ENCODE peak calls at places on chromosomes 3 and 15, in five cellular contexts. One of them, this sample, is unnamed.
A peak's percentile ranks its signal among the peaks of the same experiment; 100 is the strongest.

GRCh38 chr3:150899141-150899540 is 6.1 kb downstream of the MINDY4B start:
- DNase-seq in K562: no peak
- DNase-seq in ovary: no peak
- DNase-seq in right lobe of liver: no peak
- DNase-seq in body of pancreas: no peak
- DNase-seq in this sample: no peak

GRCh38 chr3:45182915-45183881 is 37.0 kb upstream of the CDCP1 start:
- DNase-seq in K562: peak; percentile 86
- DNase-seq in right lobe of liver: peak; percentile 30
- DNase-seq in body of pancreas: peak; percentile 78
- DNase-seq in ovary: peak; percentile 40
- DNase-seq in this sample: peak; percentile 57

GRCh38 chr15:74964794-74965193 is 8.2 kb upstream of the RPP25 start:
- DNase-seq in K562: no peak
- DNase-seq in right lobe of liver: no peak
- DNase-seq in body of pancreas: peak; percentile 14
- DNase-seq in ovary: no peak
- DNase-seq in this sample: no peak

GRCh38 chr3:32428092-32429068 is 36.7 kb downstream of the CMTM7 start:
- DNase-seq in right lobe of liver: no peak
- DNase-seq in body of pancreas: no peak
- DNase-seq in K562: no peak
- DNase-seq in ovary: no peak
- DNase-seq in this sample: no peak

GRCh38 chr3:96814581-96815567 is at the start of gene EPHA6:
- DNase-seq in ovary: peak; percentile 44
- DNase-seq in right lobe of liver: peak; percentile 14
- DNase-seq in K562: no peak
- DNase-seq in body of pancreas: peak; percentile 15
- DNase-seq in this sample: no peak

GRCh38 chr3:20857636-20858035 is 671.6 kb upstream of the SGO1 start:
- DNase-seq in right lobe of liver: no peak
- DNase-seq in body of pancreas: no peak
- DNase-seq in K562: no peak
- DNase-seq in ovary: no peak
- DNase-seq in this sample: no peak

GRCh38 chr15:27165590-27165989 is 194.6 kb downstream of the GABRG3 start:
- DNase-seq in body of pancreas: no peak
- DNase-seq in K562: no peak
- DNase-seq in ovary: no peak
- DNase-seq in right lobe of liver: no peak
- DNase-seq in this sample: no peak

GRCh38 chr3:124786491-124787241 is 56.4 kb downstream of the UMPS start:
- DNase-seq in ovary: no peak
- DNase-seq in K562: no peak
- DNase-seq in body of pancreas: no peak
- DNase-seq in right lobe of liver: no peak
- DNase-seq in this sample: no peak

GRCh38 chr15:65258863-65259262 is 27.8 kb downstream of the PARP16 start:
- DNase-seq in ovary: no peak
- DNase-seq in right lobe of liver: no peak
- DNase-seq in K562: no peak
- DNase-seq in body of pancreas: no peak
- DNase-seq in this sample: no peak

GRCh38 chr3:182412066-182412465 is 381.2 kb upstream of the ATP11B start:
- DNase-seq in ovary: no peak
- DNase-seq in K562: no peak
- DNase-seq in right lobe of liver: no peak
- DNase-seq in body of pancreas: no peak
- DNase-seq in this sample: no peak

GRCh38 chr3:111715911-111716523 is 120.9 kb upstream of the ZBED2 start:
- DNase-seq in ovary: no peak
- DNase-seq in K562: peak; percentile 26
- DNase-seq in right lobe of liver: peak; percentile 57
- DNase-seq in body of pancreas: peak; percentile 77
- DNase-seq in this sample: no peak

GRCh38 chr15:31467361-31467760 is 140.7 kb downstream of the KLF13 start:
- DNase-seq in ovary: no peak
- DNase-seq in body of pancreas: no peak
- DNase-seq in K562: no peak
- DNase-seq in right lobe of liver: no peak
- DNase-seq in this sample: no peak

GRCh38 chr3:127159547-127159946 is 33.4 kb upstream of the PRR23E start:
- DNase-seq in ovary: peak; percentile 2
- DNase-seq in K562: no peak
- DNase-seq in right lobe of liver: no peak
- DNase-seq in body of pancreas: no peak
- DNase-seq in this sample: no peak

GRCh38 chr3:147816770-147817169 is 407.6 kb downstream of the ZIC1 start:
- DNase-seq in K562: no peak
- DNase-seq in right lobe of liver: peak; percentile 19
- DNase-seq in ovary: no peak
- DNase-seq in body of pancreas: peak; percentile 6
- DNase-seq in this sample: peak; percentile 12

GRCh38 chr3:105899528-105899927 is 30.7 kb upstream of the CBLB start:
- DNase-seq in body of pancreas: no peak
- DNase-seq in K562: no peak
- DNase-seq in ovary: no peak
- DNase-seq in right lobe of liver: no peak
- DNase-seq in this sample: no peak

GRCh38 chr3:31086698-31087097 is 192.2 kb upstream of the GADL1 start:
- DNase-seq in right lobe of liver: no peak
- DNase-seq in K562: no peak
- DNase-seq in ovary: no peak
- DNase-seq in body of pancreas: peak; percentile 22
- DNase-seq in this sample: no peak

GRCh38 chr3:57974796-57975388 is 33.3 kb upstream of the FLNB start:
- DNase-seq in K562: peak; percentile 35
- DNase-seq in ovary: no peak
- DNase-seq in body of pancreas: no peak
- DNase-seq in right lobe of liver: no peak
- DNase-seq in this sample: no peak

DNA sequence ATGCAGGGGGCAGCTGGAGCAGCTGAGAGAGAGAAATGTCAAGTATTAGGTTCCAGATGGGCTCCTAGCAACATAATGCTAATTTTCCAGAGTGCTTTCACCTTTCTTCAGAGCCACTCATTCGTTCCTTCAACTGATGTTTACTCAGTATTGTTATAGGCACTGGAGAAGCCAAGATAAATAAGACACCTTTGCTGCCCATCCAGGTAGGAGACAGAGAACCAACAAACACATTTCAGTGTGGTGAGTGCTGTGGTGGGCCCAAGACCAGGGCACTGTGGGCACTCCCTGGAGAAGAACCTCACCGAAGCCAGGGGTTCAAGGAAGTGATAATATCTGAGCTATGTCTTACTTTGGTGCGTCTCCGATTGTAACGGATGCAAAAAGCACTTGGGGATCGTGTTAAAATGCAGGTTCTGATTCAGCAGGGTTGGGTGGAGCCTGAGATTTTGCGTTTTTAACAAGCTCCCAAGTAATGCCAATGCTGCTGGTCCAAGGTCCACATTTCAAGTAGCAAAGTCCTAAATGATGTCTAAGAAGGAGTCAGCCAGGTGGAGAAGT is 42.0 kb upstream of the PLCL2 start:
- DNase-seq in ovary: no peak
- DNase-seq in K562: no peak
- DNase-seq in right lobe of liver: no peak
- DNase-seq in body of pancreas: no peak
- DNase-seq in this sample: no peak
- H3K4me1 ChIP-seq in ovary: peaks cover 5% of the 10 kb centered on the region
- H3K4me1 ChIP-seq in K562: no peaks in the 10 kb centered on the region
- H3K4me1 ChIP-seq in right lobe of liver: no peaks in the 10 kb centered on the region
- H3K4me1 ChIP-seq in body of pancreas: peaks cover 62% of the 10 kb centered on the region
- H3K4me1 ChIP-seq in this sample: peaks cover 69% of the 10 kb centered on the region

DNA sequence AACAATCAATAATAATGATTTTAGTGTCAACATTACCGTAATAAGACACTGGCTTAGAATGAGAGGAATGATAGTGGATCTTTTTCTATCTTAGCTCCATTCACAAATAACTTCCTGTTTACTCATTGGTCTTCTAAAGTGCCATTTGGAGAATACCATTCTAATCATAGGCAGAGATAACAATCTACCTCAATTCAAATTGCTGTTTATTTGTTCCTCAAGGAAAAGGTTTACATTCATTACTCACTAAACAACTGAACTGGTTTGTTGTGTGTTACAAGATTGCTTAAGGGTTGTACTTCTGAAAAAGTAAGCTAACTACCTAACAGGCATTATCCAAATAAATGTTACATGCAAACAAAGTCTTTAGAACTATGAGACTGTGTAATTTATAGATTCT is 8.1 kb upstream of the PCOLCE2 start:
- DNase-seq in K562: no peak
- DNase-seq in body of pancreas: no peak
- DNase-seq in right lobe of liver: no peak
- DNase-seq in ovary: no peak
- DNase-seq in this sample: no peak
- TF ChIP-seq POLR2A in K562: no peak
- TF ChIP-seq POLR2A in body of pancreas: no peak
- TF ChIP-seq POLR2A in right lobe of liver: no peak
- TF ChIP-seq POLR2A in ovary: no peak
- TF ChIP-seq POLR2A in this sample: no peak

GRCh38 chr3:63967675-63968611 is 55.4 kb downstream of the PSMD6 start:
- DNase-seq in K562: no peak
- DNase-seq in ovary: peak; percentile 65
- DNase-seq in right lobe of liver: peak; percentile 43
- DNase-seq in body of pancreas: peak; percentile 69
- DNase-seq in this sample: no peak
- H3K4me1 ChIP-seq in K562: peaks cover 7% of the 10 kb centered on the region
- H3K4me1 ChIP-seq in ovary: peaks cover 9% of the 10 kb centered on the region
- H3K4me1 ChIP-seq in right lobe of liver: no peaks in the 10 kb centered on the region
- H3K4me1 ChIP-seq in body of pancreas: peaks cover 94% of the 10 kb centered on the region
- H3K4me1 ChIP-seq in this sample: peaks cover 75% of the 10 kb centered on the region

GRCh38 chr3:70963412-70963811 is 620.1 kb downstream of the FOXP1 start:
- DNase-seq in body of pancreas: no peak
- DNase-seq in K562: no peak
- DNase-seq in right lobe of liver: no peak
- DNase-seq in ovary: no peak
- DNase-seq in this sample: no peak

DNA sequence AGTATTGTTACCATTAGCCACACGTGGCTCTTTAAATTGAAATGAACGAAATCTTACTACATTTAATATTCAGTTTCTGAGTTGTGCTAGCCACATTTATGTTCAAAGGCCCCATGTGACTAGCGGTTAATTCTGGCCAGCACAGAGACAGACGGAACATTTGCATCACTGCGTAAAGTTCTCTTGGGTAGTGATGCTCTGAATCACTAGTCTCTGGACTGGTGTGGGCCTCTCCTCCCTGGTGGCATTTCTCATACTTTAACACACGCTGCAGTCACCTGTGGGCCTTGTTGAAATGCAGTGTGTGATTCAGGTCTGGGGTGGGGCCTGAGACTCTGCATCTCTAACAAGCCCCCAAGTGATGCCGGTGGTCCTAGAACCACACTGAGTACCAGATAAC is 624.0 kb downstream of the FOXP1 start:
- DNase-seq in K562: no peak
- DNase-seq in ovary: no peak
- DNase-seq in right lobe of liver: no peak
- DNase-seq in body of pancreas: no peak
- DNase-seq in this sample: no peak
- TF ChIP-seq POLR2A in K562: no peak
- TF ChIP-seq POLR2A in ovary: no peak
- TF ChIP-seq POLR2A in right lobe of liver: no peak
- TF ChIP-seq POLR2A in body of pancreas: no peak
- TF ChIP-seq POLR2A in this sample: no peak